ENCODE peak calls at places on chromosomes 12 and 14, in seven cellular contexts. U is MM.1S, F is PC-3, W is mesendoderm, Q is IMR-90, H is neural progenitor cell, A is neuronal stem cell. K is an unnamed sample.

GRCh38 chr12:27505771-27506170 is 18.2 kb upstream of the PPFIBP1 start:
- DNase-seq in U (no peak), F (no peak), W (no peak), Q (peak; percentile 33), H (no peak), A (no peak), K (no peak)

GRCh38 chr12:120470150-120470817 is 736 bp upstream of the SRSF9 start:
- DNase-seq in U (no peak), F (peak; percentile 14), W (no peak), Q (peak; percentile 19), H (peak; percentile 59), A (peak; percentile 29), K (no peak)

GRCh38 chr12:95582230-95583058 is 31.2 kb upstream of the USP44 start:
- DNase-seq in U (no peak), F (peak; percentile 71), W (peak; percentile 49), Q (peak; percentile 77), H (peak; percentile 39), A (no peak), K (peak; percentile 86)

GRCh38 chr12:90970911-90971310 is 15.9 kb upstream of the CCER1 start:
- DNase-seq in U (no peak), F (no peak), W (no peak), Q (no peak), H (no peak), A (no peak), K (peak; percentile 9)

GRCh38 chr12:65930114-65930828 is 106.0 kb downstream of the HMGA2 start:
- DNase-seq in U (no peak), F (no peak), W (no peak), Q (no peak), H (no peak), A (no peak), K (peak; percentile 48)

GRCh38 chr12:97960741-97961608 is 498.4 kb downstream of the RMST start:
- DNase-seq in U (peak; percentile 51), F (peak; percentile 36), W (peak; percentile 66), Q (no peak), H (peak; percentile 70), A (peak; percentile 36), K (peak; percentile 20)

GRCh38 chr12:10358131-10358530 is 31.7 kb downstream of the KLRK1 start:
- DNase-seq in U (no peak), F (no peak), W (no peak), Q (no peak), H (peak; percentile 3), A (no peak), K (no peak)

GRCh38 chr12:122528992-122529391 is 1.9 kb downstream of the KNTC1 start:
- DNase-seq in U (no peak), F (no peak), W (no peak), Q (no peak), H (no peak), A (no peak), K (no peak)

GRCh38 chr12:38124247-38125012 is 192.1 kb upstream of the ALG10B start:
- DNase-seq in U (no peak), F (peak; percentile 13), W (no peak), Q (no peak), H (no peak), A (no peak), K (no peak)

GRCh38 chr14:90107789-90108188 is 46.0 kb downstream of the KCNK13 start:
- DNase-seq in U (no peak), F (no peak), W (peak; percentile 6), Q (no peak), H (no peak), A (no peak), K (no peak)

GRCh38 chr14:76514599-76514998 is 138.7 kb downstream of the ESRRB start:
- DNase-seq in U (no peak), F (peak; percentile 40), W (no peak), Q (peak; percentile 2), H (no peak), A (no peak), K (peak; percentile 16)

GRCh38 chr12:45329238-45329637 is 113.3 kb downstream of the ANO6 start:
- DNase-seq in U (no peak), F (no peak), W (no peak), Q (no peak), H (no peak), A (no peak), K (no peak)

GRCh38 chr12:43281563-43281962 is 270.4 kb downstream of the ADAMTS20 start:
- DNase-seq in U (no peak), F (no peak), W (peak; percentile 38), Q (no peak), H (peak; percentile 11), A (no peak), K (no peak)

GRCh38 chr14:89399594-89400068 is 17.4 kb downstream of the FOXN3 start:
- DNase-seq in U (no peak), F (no peak), W (peak; percentile 97), Q (peak; percentile 96), H (peak; percentile 56), A (peak; percentile 17), K (peak; percentile 43)

GRCh38 chr12:99282670-99283069 is 364.9 kb upstream of the GARIN6 start:
- DNase-seq in U (no peak), F (no peak), W (no peak), Q (no peak), H (no peak), A (no peak), K (no peak)
- H3K9ac ChIP-seq in U (no peak overlapping the region), F (no peak overlapping the region), W (no peak overlapping the region), Q (no peak overlapping the region), H (no peak overlapping the region), A (no peak overlapping the region), K (no peak overlapping the region)

GRCh38 chr14:68607852-68608232 is 185.0 kb downstream of the ZFP36L1 start:
- DNase-seq in U (no peak), F (no peak), W (no peak), Q (no peak), H (no peak), A (no peak), K (no peak)
- H3K9ac ChIP-seq in U (no peak overlapping the region), F (no peak overlapping the region), W (no peak overlapping the region), Q (peak overlapping the region; percentile 35), H (no peak overlapping the region), A (no peak overlapping the region), K (no peak overlapping the region)

GRCh38 chr12:47207005-47207717 is 127.4 kb upstream of the AMIGO2 start:
- DNase-seq in U (peak; percentile 63), F (no peak), W (peak; percentile 59), Q (no peak), H (no peak), A (no peak), K (peak; percentile 5)

GRCh38 chr12:47210776-47211175 is 131.0 kb upstream of the AMIGO2 start:
- DNase-seq in U (no peak), F (no peak), W (no peak), Q (no peak), H (no peak), A (no peak), K (no peak)

GRCh38 chr12:47207829-47208248 is 128.1 kb upstream of the AMIGO2 start:
- DNase-seq in U (peak; percentile 59), F (no peak), W (no peak), Q (no peak), H (no peak), A (no peak), K (no peak)

GRCh38 chr12:47206450-47206830 is 126.7 kb upstream of the AMIGO2 start:
- DNase-seq in U (no peak), F (no peak), W (no peak), Q (no peak), H (no peak), A (no peak), K (no peak)

GRCh38 chr12:47209014-47209413 is 129.3 kb upstream of the AMIGO2 start:
- DNase-seq in U (no peak), F (no peak), W (peak; percentile 62), Q (no peak), H (no peak), A (no peak), K (no peak)
- H3K9ac ChIP-seq in U (no peak overlapping the region), F (no peak overlapping the region), W (no peak overlapping the region), Q (no peak overlapping the region), H (no peak overlapping the region), A (no peak overlapping the region), K (no peak overlapping the region)

GRCh38 chr14:106276326-106277267 is 750.2 kb downstream of the TMEM121 start:
- DNase-seq in U (no peak), F (no peak), W (no peak), Q (no peak), H (no peak), A (no peak), K (no peak)

DNA sequence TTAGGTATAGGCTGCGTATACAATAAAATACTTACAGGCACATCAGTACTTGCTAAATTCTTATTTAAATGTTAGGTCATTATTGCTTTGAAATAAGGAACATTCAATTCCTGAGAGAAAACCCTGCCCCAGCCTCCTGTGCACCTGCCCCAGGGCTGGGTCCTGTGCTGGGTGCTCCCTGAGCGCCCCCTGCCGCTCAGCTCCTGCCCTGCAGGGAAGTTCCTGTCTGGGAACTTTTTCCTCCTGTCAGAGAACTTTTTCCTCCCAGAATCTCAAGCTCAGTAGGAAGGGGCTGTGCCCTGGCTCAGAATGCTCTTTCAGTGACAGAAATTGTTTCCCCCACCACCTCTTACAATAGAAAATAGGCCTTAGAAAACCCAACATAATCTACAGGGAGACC is 751.1 kb downstream of the TMEM121 start:
- DNase-seq in U (no peak), F (no peak), W (no peak), Q (no peak), H (no peak), A (no peak), K (no peak)
- H3K9ac ChIP-seq in U (no peak overlapping the region), F (no peak overlapping the region), W (no peak overlapping the region), Q (no peak overlapping the region), H (no peak overlapping the region), A (no peak overlapping the region), K (no peak overlapping the region)

GRCh38 chr14:47149326-47149725 is 497.7 kb upstream of the RPL10L start:
- DNase-seq in U (no peak), F (no peak), W (no peak), Q (no peak), H (no peak), A (no peak), K (no peak)
- H3K9ac ChIP-seq in U (no peak overlapping the region), F (no peak overlapping the region), W (no peak overlapping the region), Q (no peak overlapping the region), H (no peak overlapping the region), A (no peak overlapping the region), K (no peak overlapping the region)

DNA sequence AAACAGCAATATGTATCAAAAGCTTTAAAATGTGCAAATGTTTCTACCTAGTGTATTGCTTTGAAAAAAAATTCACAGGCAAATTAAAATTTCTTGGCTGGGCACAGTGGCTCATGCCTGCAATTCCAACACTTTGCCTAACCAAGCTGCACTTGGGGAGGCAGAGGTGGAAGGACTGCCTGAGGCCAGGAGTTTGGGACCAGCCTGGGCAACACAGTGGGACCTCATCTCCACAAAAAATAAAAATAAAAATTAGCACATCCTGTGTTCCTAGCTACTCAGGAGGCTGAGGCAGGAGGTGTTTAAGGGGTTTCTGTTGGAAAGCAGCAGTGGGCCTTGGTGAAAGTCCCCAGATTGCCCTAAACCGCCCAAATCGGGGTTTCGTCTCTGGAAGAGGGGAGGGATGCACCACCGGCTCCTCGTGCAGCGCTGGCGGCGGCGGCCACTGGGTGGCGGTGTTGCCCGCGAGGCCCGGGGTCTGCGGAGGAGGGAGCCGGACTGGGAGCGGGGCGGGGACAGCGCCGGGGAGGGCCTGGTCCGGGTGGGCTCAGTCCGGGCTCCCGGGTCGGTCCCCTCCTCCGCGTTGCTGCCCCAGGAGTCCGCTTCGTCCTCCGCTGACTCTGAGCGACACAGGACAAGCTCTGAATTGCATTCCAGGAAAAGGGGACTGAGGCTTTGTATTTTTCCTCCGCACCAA is 265.6 kb downstream of the AACS start:
- DNase-seq in U (peak; percentile 23), F (peak; percentile 57), W (peak; percentile 79), Q (no peak), H (peak; percentile 91), A (peak; percentile 84), K (peak; percentile 16)
- H3K9ac ChIP-seq in U (peak overlapping the region; percentile 27), F (no peak overlapping the region), W (peak overlapping the region; percentile 79), Q (no peak overlapping the region), H (no peak overlapping the region), A (no peak overlapping the region), K (no peak overlapping the region)

K was measured in endothelial cell of umbilical vein.